ENCODE peak calls at places on chromosomes 4 and X, in nine cellular contexts. U is Daoy; A is Right ventricle myocardium superior; H is amniotic stem cell; D is stimulated activated CD4-positive, alpha-beta T cell treated with anti-CD3 and anti-CD28 coated beads, TNF-alpha, amount 100 ng/mL, for 4 hours; K is stimulated activated CD8-positive, alpha-beta memory T cell treated with anti-CD3 and anti-CD28 coated beads, Interleukin-12 subunit alpha, Interleukin-12 subunit beta, amount 100 ng/mL, for 4 hours; P is memory B cell; B is keratinocyte; X is activated naive CD4-positive, alpha-beta T cell treated with Interleukin-2 at 50 U/mL for 16 hours. R is an unnamed sample.

GRCh38 chr4:99845708-99846469 is 29.3 kb downstream of the DAPP1 start:
- DNase-seq in U (no peak), H (no peak), X (peak), B (no peak), A (no peak), K (no peak), P (no peak), D (no peak), R (no peak)

GRCh38 chr4:26163425-26164362 is 157.1 kb upstream of the RBPJ start:
- DNase-seq in X (no peak), P (no peak), K (no peak), U (no peak), H (no peak), D (no peak), A (no peak), B (no peak), R (no peak)

GRCh38 chrX:115560211-115560977 is 580 bp upstream of the PLS3 start:
- DNase-seq in K (no peak), A (no peak), D (no peak), H (no peak), B (peak), U (peak), X (no peak), P (no peak), R (no peak)

GRCh38 chr4:41360214-41360910 is 103.6 kb downstream of the UCHL1 start:
- DNase-seq in H (no peak), B (no peak), X (no peak), A (peak), K (no peak), U (peak), D (no peak), P (no peak), R (no peak)

GRCh38 chr4:105808030-105808429 is 87.2 kb upstream of the NPNT start:
- DNase-seq in P (no peak), B (no peak), U (no peak), D (no peak), H (no peak), X (no peak), A (no peak), K (no peak), R (no peak)

GRCh38 chr4:8383016-8383415 is 57.5 kb downstream of the ACOX3 start:
- DNase-seq in A (peak), U (no peak), B (no peak), X (no peak), P (no peak), K (no peak), H (no peak), D (no peak), R (no peak)

GRCh38 chr4:139144161-139144859 is 32.7 kb downstream of the ELF2 start:
- DNase-seq in K (no peak), D (no peak), H (no peak), B (peak), X (no peak), P (no peak), A (peak), U (peak), R (no peak)

GRCh38 chr4:13481569-13481968 is 2.6 kb downstream of the RAB28 start:
- DNase-seq in X (no peak), A (no peak), B (no peak), U (no peak), D (no peak), H (peak), P (no peak), K (no peak), R (no peak)

GRCh38 chrX:132025085-132025484 is 2.0 kb downstream of the STK26 start:
- DNase-seq in B (no peak), X (no peak), H (no peak), U (peak), K (no peak), D (no peak), A (no peak), P (no peak), R (no peak)

GRCh38 chrX:17595456-17596035 is 141.7 kb upstream of the SCML1 start:
- DNase-seq in U (peak), B (peak), A (no peak), X (no peak), H (no peak), K (no peak), D (no peak), P (no peak), R (no peak)

GRCh38 chr4:63233679-63234078 is 1175.6 kb downstream of the TECRL start:
- DNase-seq in K (no peak), X (no peak), U (no peak), A (no peak), H (no peak), P (no peak), B (no peak), D (no peak), R (no peak)

GRCh38 chr4:19309365-19309764 is 942.3 kb upstream of the SLIT2 start:
- DNase-seq in A (no peak), D (no peak), B (no peak), K (no peak), H (peak), P (no peak), X (no peak), U (peak), R (no peak)

GRCh38 chr4:173025131-173025530 is 143.5 kb upstream of the GALNT7 start:
- DNase-seq in H (peak), A (no peak), P (no peak), D (no peak), B (no peak), X (no peak), U (peak), K (no peak), R (peak)

GRCh38 chr4:59855630-59856352 is 1344.3 kb upstream of the ADGRL3 start:
- DNase-seq in A (no peak), B (no peak), D (no peak), U (no peak), P (no peak), H (no peak), X (no peak), K (no peak), R (no peak)

GRCh38 chr4:79540143-79540542 is 132.1 kb upstream of the GK2 start:
- DNase-seq in U (no peak), A (no peak), K (no peak), X (no peak), D (no peak), P (no peak), H (no peak), B (no peak), R (no peak)

GRCh38 chr4:150863456-150863855 is 151.6 kb downstream of the LRBA start:
- DNase-seq in U (no peak), H (no peak), K (no peak), P (no peak), X (no peak), B (no peak), D (no peak), A (no peak), R (no peak)

GRCh38 chr4:149029056-149029651 is 586.9 kb upstream of the NR3C2 start:
- DNase-seq in U (no peak), B (no peak), D (no peak), P (no peak), H (no peak), A (no peak), X (no peak), K (no peak), R (no peak)

GRCh38 chrX:2935364-2935748 is 6.2 kb upstream of the ARSD start:
- DNase-seq in U (no peak), A (no peak), H (no peak), B (no peak), D (no peak), K (no peak), X (no peak), P (no peak), R (no peak)

GRCh38 chr4:139658185-139658584 is 7.4 kb upstream of the MGST2 start:
- DNase-seq in P (no peak), K (no peak), U (no peak), B (no peak), X (no peak), H (no peak), A (no peak), D (no peak), R (no peak)

GRCh38 chrX:40100141-40100536 is 2.4 kb upstream of the BCOR start:
- DNase-seq in D (no peak), U (peak), H (no peak), A (peak), K (no peak), B (no peak), X (no peak), P (no peak), R (no peak)

GRCh38 chr4:98630804-98631454 is 27.5 kb downstream of the TSPAN5 start:
- DNase-seq in X (no peak), U (no peak), B (no peak), P (no peak), H (no peak), D (no peak), K (no peak), A (no peak), R (no peak)

GRCh38 chr4:2962614-2963184 is 507 bp downstream of the NOP14 start:
- DNase-seq in B (no peak), U (no peak), H (no peak), A (no peak), K (no peak), X (no peak), D (no peak), P (no peak), R (no peak)

GRCh38 chr4:150986085-150986484 is 29.0 kb downstream of the LRBA start:
- DNase-seq in A (no peak), B (no peak), K (no peak), D (no peak), H (no peak), X (peak), U (no peak), P (no peak), R (peak)

GRCh38 chr4:48755287-48755686 is 24.8 kb downstream of the FRYL start:
- DNase-seq in A (no peak), P (no peak), K (no peak), H (no peak), U (no peak), D (no peak), X (no peak), B (no peak), R (no peak)

GRCh38 chrX:72685810-72686465 is 28.2 kb downstream of the PHKA1 start:
- DNase-seq in B (peak), X (no peak), U (no peak), H (no peak), P (no peak), D (no peak), A (no peak), K (no peak), R (no peak)

GRCh38 chrX:18422325-18422724 is 3.1 kb upstream of the CDKL5 start:
- DNase-seq in U (peak), A (no peak), K (no peak), B (no peak), P (no peak), D (no peak), X (no peak), H (peak), R (no peak)

GRCh38 chr4:53026233-53026632 is 164.1 kb downstream of the RASL11B start:
- DNase-seq in D (no peak), H (no peak), P (no peak), A (no peak), B (no peak), X (no peak), U (no peak), K (no peak), R (no peak)

GRCh38 chrX:15761564-15762191 is 23.6 kb downstream of the CA5B start:
- DNase-seq in B (no peak), P (no peak), H (peak), X (no peak), U (peak), K (no peak), D (no peak), A (no peak), R (peak)

GRCh38 chr4:72842323-72842722 is 227.2 kb downstream of the COX18 start:
- DNase-seq in K (no peak), X (no peak), B (no peak), P (no peak), H (no peak), D (no peak), U (no peak), A (no peak), R (no peak)

GRCh38 chr4:24197891-24198290 is 308.0 kb upstream of the PPARGC1A start:
- DNase-seq in P (no peak), K (no peak), H (no peak), U (no peak), X (no peak), D (no peak), B (no peak), A (no peak), R (no peak)

GRCh38 chrX:24990585-24990984 is 25.2 kb downstream of the ARX start:
- DNase-seq in B (no peak), A (no peak), P (no peak), H (no peak), U (no peak), D (no peak), K (no peak), X (no peak), R (no peak)

GRCh38 chr4:26140150-26140898 is 180.5 kb upstream of the RBPJ start:
- DNase-seq in A (no peak), K (no peak), X (no peak), H (no peak), U (peak), B (no peak), D (no peak), P (no peak), R (no peak)

GRCh38 chr4:108466936-108467902 is 153.2 kb upstream of the RPL34 start:
- DNase-seq in H (peak), D (no peak), A (no peak), U (peak), K (no peak), X (no peak), P (no peak), B (no peak), R (no peak)

GRCh38 chr4:128600996-128601857 is 208.3 kb upstream of the JADE1 start:
- DNase-seq in U (peak), D (no peak), K (no peak), A (peak), B (peak), H (peak), P (no peak), X (no peak), R (no peak)

GRCh38 chr4:98470831-98471230 is 187.6 kb downstream of the TSPAN5 start:
- DNase-seq in B (no peak), K (no peak), H (no peak), X (no peak), A (no peak), U (peak), P (no peak), D (no peak), R (no peak)

GRCh38 chr4:153114771-153115321 is 89.4 kb upstream of the TRIM2 start:
- DNase-seq in X (peak), A (no peak), U (peak), K (no peak), P (no peak), D (peak), B (peak), H (peak), R (no peak)

GRCh38 chr4:90996813-90997212 is 869.6 kb downstream of the CCSER1 start:
- DNase-seq in H (no peak), K (no peak), U (no peak), X (no peak), A (no peak), P (no peak), D (no peak), B (no peak), R (no peak)

R was measured in stimulated activated naive B cell treated with anti-CD40 and anti-IgM and Interleukin-4, amounts not matched to agents 10 μg/mL and 1 μg/mL and 100 μg/mL, for 72 hours.